ENCODE peak calls at places on chromosomes 3 and 15, in six cellular contexts. T, W, K, F, S and C are unnamed samples.

GRCh38 chr3:61637088-61638051 is 76.0 kb downstream of the PTPRG start:
- DNase-seq in F (no peak), T (peak; percentile 17), W (no peak), K (peak; percentile 17), S (peak; percentile 45), C (no peak)

GRCh38 chr15:71048913-71049675 is 66.2 kb upstream of the THSD4 start:
- DNase-seq in W (no peak), K (no peak), S (peak; percentile 99), T (peak; percentile 4), F (no peak), C (no peak)

GRCh38 chr15:92097473-92098178 is 244.1 kb downstream of the SLCO3A1 start:
- DNase-seq in K (peak; percentile 39), S (peak; percentile 46), T (peak; percentile 82), W (no peak), F (peak; percentile 93), C (no peak)

GRCh38 chr15:39530446-39531342 is 50.2 kb upstream of the THBS1 start:
- DNase-seq in F (peak; percentile 59), W (no peak), K (no peak), T (no peak), S (peak; percentile 14), C (no peak)

GRCh38 chr3:164641071-164641470 is 437.2 kb downstream of the SI start:
- DNase-seq in S (no peak), K (no peak), F (no peak), T (no peak), W (no peak), C (no peak)

GRCh38 chr15:82647045-82647834 is at the start of gene CPEB1:
- DNase-seq in S (peak; percentile 30), T (peak; percentile 68), F (peak; percentile 74), W (no peak), K (peak; percentile 83), C (peak; percentile 22)

GRCh38 chr15:83558146-83558545 is 95.8 kb upstream of the ADAMTSL3 start:
- DNase-seq in F (no peak), W (no peak), T (no peak), S (no peak), K (no peak), C (no peak)

GRCh38 chr15:60124460-60125070 is 120.5 kb downstream of the FOXB1 start:
- DNase-seq in T (no peak), S (no peak), F (no peak), W (no peak), K (no peak), C (no peak)

GRCh38 chr3:184543256-184543655 is 18.3 kb upstream of the EPHB3 start:
- DNase-seq in K (no peak), S (no peak), T (no peak), F (peak; percentile 43), W (peak; percentile 25), C (no peak)

GRCh38 chr15:86879250-86880229 is 799.9 kb downstream of the AGBL1 start:
- DNase-seq in T (no peak), S (no peak), F (no peak), K (no peak), W (no peak), C (no peak)

GRCh38 chr15:82047493-82048446 is 2.0 kb upstream of the MEX3B start:
- DNase-seq in K (no peak), S (peak; percentile 32), T (peak; percentile 56), F (no peak), W (no peak), C (peak; percentile 18)

GRCh38 chr3:142276780-142277179 is 51.4 kb upstream of the GK5 start:
- DNase-seq in F (no peak), T (no peak), K (no peak), W (no peak), S (peak; percentile 67), C (no peak)

GRCh38 chr15:28896944-28897343 is 11.2 kb downstream of the APBA2 start:
- DNase-seq in F (no peak), S (peak; percentile 95), K (no peak), T (no peak), W (no peak), C (no peak)

GRCh38 chr3:176941674-176942073 is 255.6 kb downstream of the TBL1XR1 start:
- DNase-seq in T (no peak), S (no peak), W (no peak), K (no peak), F (no peak), C (no peak)

GRCh38 chr3:45199837-45200648 is 26.0 kb downstream of the TMEM158 start:
- DNase-seq in T (peak; percentile 78), S (peak; percentile 92), W (no peak), K (no peak), F (peak; percentile 74), C (no peak)

GRCh38 chr3:88203537-88204143 is 53.9 kb downstream of the C3orf38 start:
- DNase-seq in F (peak; percentile 92), S (peak; percentile 67), K (peak; percentile 60), W (peak; percentile 63), T (peak; percentile 84), C (peak; percentile 68)

GRCh38 chr15:91929509-91929908 is 76.0 kb downstream of the SLCO3A1 start:
- DNase-seq in F (no peak), T (no peak), S (no peak), K (peak; percentile 46), W (no peak), C (no peak)

GRCh38 chr3:95508124-95508523 is 1306.3 kb upstream of the EPHA6 start:
- DNase-seq in S (no peak), K (no peak), W (no peak), T (no peak), F (no peak), C (no peak)

GRCh38 chr3:182241777-182242556 is 530.2 kb downstream of the SOX2 start:
- DNase-seq in W (no peak), S (no peak), K (peak; percentile 61), F (no peak), T (peak; percentile 39), C (peak; percentile 50)

GRCh38 chr3:14378415-14378814 is 24.0 kb upstream of the SLC6A6 start:
- DNase-seq in F (no peak), K (no peak), T (no peak), W (no peak), S (no peak), C (no peak)

GRCh38 chr3:107894998-107895397 is 195.8 kb downstream of the CD47 start:
- DNase-seq in W (no peak), T (no peak), F (no peak), S (no peak), K (no peak), C (no peak)
- H3K27me3 ChIP-seq in W (no peaks in the 10 kb centered on the region), T (peaks cover 5% of the 10 kb centered on the region), F (no peaks in the 10 kb centered on the region), S (peaks cover 8% of the 10 kb centered on the region), K (no peaks in the 10 kb centered on the region), C (no peaks in the 10 kb centered on the region)

DNA sequence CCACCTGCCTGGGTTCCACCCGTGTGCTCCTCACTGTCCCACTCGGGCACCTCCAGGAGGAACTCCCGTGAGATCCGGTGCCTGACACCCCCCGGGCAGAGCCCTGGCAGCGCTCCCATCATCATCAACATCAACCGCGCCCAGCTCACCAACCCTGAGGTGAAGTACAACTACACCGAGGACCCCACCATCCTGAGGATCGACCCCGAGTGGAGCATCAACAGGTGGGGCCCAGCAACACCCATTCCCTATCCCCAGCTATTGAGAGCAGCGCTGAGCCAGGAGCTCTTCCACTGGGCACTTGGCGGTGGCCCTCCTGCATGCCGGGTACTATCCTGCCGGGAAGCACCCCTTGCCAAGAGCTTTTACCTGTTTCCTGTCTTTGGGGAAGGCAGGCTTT is 33.5 kb downstream of the PLXNA1 start:
- DNase-seq in F (no peak), T (no peak), S (no peak), W (no peak), K (no peak), C (no peak)
- H3K27ac ChIP-seq in F (no peak overlapping the region), T (no peak overlapping the region), S (no peak overlapping the region), W (no peak overlapping the region), K (no peak overlapping the region), C (no peak overlapping the region)

DNA sequence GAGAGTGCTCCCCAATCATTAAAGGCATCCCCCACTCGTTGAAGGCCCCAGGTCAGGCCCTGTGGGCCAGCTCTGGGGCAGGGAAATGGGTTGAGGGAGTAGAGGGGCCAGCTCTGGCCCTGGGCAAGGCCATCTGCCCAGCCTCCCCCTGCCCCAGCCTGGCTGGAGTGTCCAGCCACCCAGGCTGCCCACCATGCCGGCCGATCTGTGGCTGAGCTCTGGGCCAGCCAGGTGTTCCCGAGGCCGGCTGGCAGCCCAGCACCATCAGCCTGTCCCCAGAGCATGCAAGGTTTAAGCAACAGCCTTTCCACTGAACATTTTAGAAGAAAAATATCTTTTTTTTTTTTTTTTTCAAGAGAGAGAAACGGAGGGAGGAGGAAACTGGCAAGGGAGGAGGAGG is 62.8 kb upstream of the LINGO1 start:
- DNase-seq in F (no peak), T (no peak), S (no peak), W (no peak), K (no peak), C (no peak)
- H3K27me3 ChIP-seq in F (no peaks in the 10 kb centered on the region), T (peaks cover 2% of the 10 kb centered on the region), S (peaks cover 43% of the 10 kb centered on the region), W (no peaks in the 10 kb centered on the region), K (no peaks in the 10 kb centered on the region), C (no peaks in the 10 kb centered on the region)

GRCh38 chr3:43797794-43798193 is 107.1 kb downstream of the ABHD5 start:
- DNase-seq in W (no peak), S (no peak), K (no peak), T (no peak), F (no peak), C (no peak)

GRCh38 chr3:43793648-43794372 is 103.1 kb downstream of the ABHD5 start:
- DNase-seq in K (no peak), F (no peak), T (no peak), W (no peak), S (no peak), C (no peak)

GRCh38 chr3:43792904-43793303 is 102.2 kb downstream of the ABHD5 start:
- DNase-seq in W (no peak), T (no peak), F (no peak), K (no peak), S (no peak), C (no peak)

GRCh38 chr3:43794776-43795175 is 104.0 kb downstream of the ABHD5 start:
- DNase-seq in K (no peak), S (peak; percentile 60), F (no peak), W (no peak), T (no peak), C (no peak)

DNA sequence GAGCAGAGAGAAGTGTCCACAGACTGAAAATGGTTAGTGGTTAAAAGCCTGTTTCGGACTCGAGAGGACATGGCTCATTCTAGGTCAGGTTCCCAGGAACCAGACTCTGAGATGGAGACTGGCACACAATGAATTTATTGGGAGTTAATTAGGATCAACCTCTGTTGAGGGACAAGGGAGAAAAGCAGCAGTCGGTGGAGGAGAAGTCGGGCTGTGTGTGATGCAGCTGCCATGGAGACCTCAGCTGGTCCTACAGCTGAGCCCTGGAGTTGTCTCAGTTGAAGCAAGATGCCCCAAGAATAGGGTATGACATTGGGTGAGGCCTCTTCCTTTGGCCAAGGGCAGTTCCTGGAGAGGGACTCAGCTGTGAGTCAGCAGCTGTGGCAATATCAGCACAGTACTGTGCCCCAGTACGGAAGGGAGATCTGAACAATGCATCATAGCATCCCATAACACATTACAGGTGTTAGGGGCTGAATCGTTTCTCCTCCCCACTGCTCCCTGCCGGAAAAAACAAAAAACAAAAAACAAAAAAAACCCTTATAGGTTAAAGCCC is 105.4 kb downstream of the ABHD5 start:
- DNase-seq in W (no peak), S (no peak), K (no peak), T (no peak), F (no peak), C (no peak)
- H3K27ac ChIP-seq in W (no peak overlapping the region), S (no peak overlapping the region), K (no peak overlapping the region), T (no peak overlapping the region), F (no peak overlapping the region), C (no peak overlapping the region)

DNA sequence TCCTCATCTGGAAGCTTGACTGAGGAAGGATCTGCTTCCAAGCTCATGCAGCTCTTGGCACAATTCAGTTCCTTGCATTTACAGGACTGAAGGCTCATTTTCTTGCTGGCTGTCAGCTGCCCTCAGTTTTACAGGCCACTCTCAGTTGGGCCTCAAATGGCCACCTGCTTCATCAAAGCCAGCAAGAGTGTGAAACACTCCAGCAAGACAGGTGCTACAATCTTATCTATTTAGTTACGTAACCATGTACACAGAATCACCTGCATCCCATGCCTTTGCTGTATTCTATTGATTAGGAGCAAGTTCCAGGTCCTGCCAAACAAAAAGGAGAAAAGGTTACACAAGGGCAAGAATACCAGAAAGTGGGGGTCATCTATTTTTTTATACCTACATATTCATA is 40.8 kb downstream of the RHCG start:
- DNase-seq in K (no peak), F (no peak), W (no peak), T (no peak), S (no peak), C (no peak)
- H3K27me3 ChIP-seq in K (no peaks in the 10 kb centered on the region), F (peaks cover 45% of the 10 kb centered on the region), W (no peaks in the 10 kb centered on the region), T (peaks cover under 1% of the 10 kb centered on the region), S (peaks cover 17% of the 10 kb centered on the region), C (no peaks in the 10 kb centered on the region)